ENCODE peak calls at places on chromosomes 16 and 17, in five cellular contexts. One of them, this sample, is unnamed.

GRCh38 chr17:36221187-36221586 is 10.3 kb downstream of the CCL4L2 start:
- DNase-seq in NCI-H1092 treated with DMSO at 0.1 percent for 48 hours: no peak
- DNase-seq in anterior cingulate cortex: no peak
- DNase-seq in RWPE1: no peak
- DNase-seq in NCI-H1694: no peak
- DNase-seq in this sample: no peak

GRCh38 chr17:48492401-48493298 is 38.2 kb downstream of the HOXB1 start:
- DNase-seq in NCI-H1092 treated with DMSO at 0.1 percent for 48 hours: peak
- DNase-seq in anterior cingulate cortex: no peak
- DNase-seq in RWPE1: peak
- DNase-seq in NCI-H1694: no peak
- DNase-seq in this sample: peak

GRCh38 chr17:50835563-50836231 is at the start of gene WFIKKN2:
- DNase-seq in NCI-H1092 treated with DMSO at 0.1 percent for 48 hours: no peak
- DNase-seq in anterior cingulate cortex: no peak
- DNase-seq in RWPE1: no peak
- DNase-seq in NCI-H1694: no peak
- DNase-seq in this sample: peak

GRCh38 chr17:78176548-78177025 is 8.2 kb downstream of the SYNGR2 start:
- DNase-seq in NCI-H1092 treated with DMSO at 0.1 percent for 48 hours: peak
- DNase-seq in anterior cingulate cortex: peak
- DNase-seq in RWPE1: no peak
- DNase-seq in NCI-H1694: peak
- DNase-seq in this sample: no peak

GRCh38 chr16:31277659-31278260 is 18.0 kb downstream of the ITGAM start:
- DNase-seq in NCI-H1092 treated with DMSO at 0.1 percent for 48 hours: no peak
- DNase-seq in anterior cingulate cortex: no peak
- DNase-seq in RWPE1: no peak
- DNase-seq in NCI-H1694: no peak
- DNase-seq in this sample: no peak

GRCh38 chr17:61770752-61771533 is 92.4 kb downstream of the BRIP1 start:
- DNase-seq in NCI-H1092 treated with DMSO at 0.1 percent for 48 hours: no peak
- DNase-seq in anterior cingulate cortex: no peak
- DNase-seq in RWPE1: no peak
- DNase-seq in NCI-H1694: no peak
- DNase-seq in this sample: no peak

GRCh38 chr16:80670170-80670865 is 129.5 kb downstream of the DYNLRB2 start:
- DNase-seq in NCI-H1092 treated with DMSO at 0.1 percent for 48 hours: no peak
- DNase-seq in anterior cingulate cortex: no peak
- DNase-seq in RWPE1: no peak
- DNase-seq in NCI-H1694: no peak
- DNase-seq in this sample: no peak

GRCh38 chr16:47729701-47730100 is 268.6 kb downstream of the PHKB start:
- DNase-seq in NCI-H1092 treated with DMSO at 0.1 percent for 48 hours: no peak
- DNase-seq in anterior cingulate cortex: no peak
- DNase-seq in RWPE1: no peak
- DNase-seq in NCI-H1694: no peak
- DNase-seq in this sample: no peak

GRCh38 chr16:1913327-1914083 is 4.7 kb downstream of the HS3ST6 start:
- DNase-seq in NCI-H1092 treated with DMSO at 0.1 percent for 48 hours: peak
- DNase-seq in anterior cingulate cortex: no peak
- DNase-seq in RWPE1: peak
- DNase-seq in NCI-H1694: no peak
- DNase-seq in this sample: no peak

GRCh38 chr16:67150058-67150832 is 553 bp downstream of the B3GNT9 start:
- DNase-seq in NCI-H1092 treated with DMSO at 0.1 percent for 48 hours: peak
- DNase-seq in anterior cingulate cortex: no peak
- DNase-seq in RWPE1: no peak
- DNase-seq in NCI-H1694: peak
- DNase-seq in this sample: peak

GRCh38 chr16:87457724-87458423 is 35.0 kb downstream of the ZCCHC14 start:
- DNase-seq in NCI-H1092 treated with DMSO at 0.1 percent for 48 hours: no peak
- DNase-seq in anterior cingulate cortex: no peak
- DNase-seq in RWPE1: peak
- DNase-seq in NCI-H1694: no peak
- DNase-seq in this sample: no peak

GRCh38 chr17:82396601-82397435 is 21.3 kb upstream of the HEXD start:
- DNase-seq in NCI-H1092 treated with DMSO at 0.1 percent for 48 hours: no peak
- DNase-seq in anterior cingulate cortex: no peak
- DNase-seq in RWPE1: no peak
- DNase-seq in NCI-H1694: no peak
- DNase-seq in this sample: no peak

GRCh38 chr17:64025732-64026294 is 5.4 kb upstream of the ICAM2 start:
- DNase-seq in NCI-H1092 treated with DMSO at 0.1 percent for 48 hours: peak
- DNase-seq in anterior cingulate cortex: no peak
- DNase-seq in RWPE1: peak
- DNase-seq in NCI-H1694: peak
- DNase-seq in this sample: no peak

GRCh38 chr16:58027341-58028167 is 2.0 kb downstream of the MMP15 start:
- DNase-seq in NCI-H1092 treated with DMSO at 0.1 percent for 48 hours: no peak
- DNase-seq in anterior cingulate cortex: no peak
- DNase-seq in RWPE1: peak
- DNase-seq in NCI-H1694: no peak
- DNase-seq in this sample: no peak

GRCh38 chr17:74850914-74851313 is 8.8 kb downstream of the GRIN2C start:
- DNase-seq in NCI-H1092 treated with DMSO at 0.1 percent for 48 hours: no peak
- DNase-seq in anterior cingulate cortex: no peak
- DNase-seq in RWPE1: no peak
- DNase-seq in NCI-H1694: no peak
- DNase-seq in this sample: no peak

GRCh38 chr16:53041196-53041977 is 11.3 kb downstream of the CHD9NB start:
- DNase-seq in NCI-H1092 treated with DMSO at 0.1 percent for 48 hours: no peak
- DNase-seq in anterior cingulate cortex: no peak
- DNase-seq in RWPE1: peak
- DNase-seq in NCI-H1694: no peak
- DNase-seq in this sample: no peak

GRCh38 chr16:89034573-89034961 is 57.6 kb upstream of the CBFA2T3 start:
- DNase-seq in NCI-H1092 treated with DMSO at 0.1 percent for 48 hours: no peak
- DNase-seq in anterior cingulate cortex: no peak
- DNase-seq in RWPE1: no peak
- DNase-seq in NCI-H1694: no peak
- DNase-seq in this sample: no peak

GRCh38 chr17:9475259-9475658 is 100.4 kb downstream of the STX8 start:
- DNase-seq in NCI-H1092 treated with DMSO at 0.1 percent for 48 hours: no peak
- DNase-seq in anterior cingulate cortex: peak
- DNase-seq in RWPE1: no peak
- DNase-seq in NCI-H1694: no peak
- DNase-seq in this sample: peak

GRCh38 chr16:53207810-53208752 is 153.3 kb downstream of the CHD9 start:
- DNase-seq in NCI-H1092 treated with DMSO at 0.1 percent for 48 hours: peak
- DNase-seq in anterior cingulate cortex: peak
- DNase-seq in RWPE1: peak
- DNase-seq in NCI-H1694: peak
- DNase-seq in this sample: peak

GRCh38 chr17:80992077-80992947 is 671 bp downstream of the CHMP6 start:
- DNase-seq in NCI-H1092 treated with DMSO at 0.1 percent for 48 hours: no peak
- DNase-seq in anterior cingulate cortex: no peak
- DNase-seq in RWPE1: no peak
- DNase-seq in NCI-H1694: no peak
- DNase-seq in this sample: peak

GRCh38 chr17:17052462-17053221 is 10.4 kb downstream of the MPRIP start:
- DNase-seq in NCI-H1092 treated with DMSO at 0.1 percent for 48 hours: no peak
- DNase-seq in anterior cingulate cortex: no peak
- DNase-seq in RWPE1: no peak
- DNase-seq in NCI-H1694: no peak
- DNase-seq in this sample: no peak

GRCh38 chr17:62626719-62627218 is 701 bp upstream of the MRC2 start:
- DNase-seq in NCI-H1092 treated with DMSO at 0.1 percent for 48 hours: no peak
- DNase-seq in anterior cingulate cortex: no peak
- DNase-seq in RWPE1: peak
- DNase-seq in NCI-H1694: no peak
- DNase-seq in this sample: no peak

GRCh38 chr16:27779719-27780161 is 229.8 kb downstream of the KATNIP start:
- DNase-seq in NCI-H1092 treated with DMSO at 0.1 percent for 48 hours: peak
- DNase-seq in anterior cingulate cortex: peak
- DNase-seq in RWPE1: peak
- DNase-seq in NCI-H1694: peak
- DNase-seq in this sample: peak

GRCh38 chr17:32870969-32871368 is 6.0 kb downstream of the MYO1D start:
- DNase-seq in NCI-H1092 treated with DMSO at 0.1 percent for 48 hours: no peak
- DNase-seq in anterior cingulate cortex: no peak
- DNase-seq in RWPE1: no peak
- DNase-seq in NCI-H1694: no peak
- DNase-seq in this sample: no peak

GRCh38 chr17:73232587-73233373 is 28.9 kb downstream of the CPSF4L start:
- DNase-seq in NCI-H1092 treated with DMSO at 0.1 percent for 48 hours: peak
- DNase-seq in anterior cingulate cortex: no peak
- DNase-seq in RWPE1: peak
- DNase-seq in NCI-H1694: no peak
- DNase-seq in this sample: no peak

GRCh38 chr17:73474370-73474988 is 162.7 kb upstream of the CDC42EP4 start:
- DNase-seq in NCI-H1092 treated with DMSO at 0.1 percent for 48 hours: peak
- DNase-seq in anterior cingulate cortex: no peak
- DNase-seq in RWPE1: peak
- DNase-seq in NCI-H1694: no peak
- DNase-seq in this sample: peak

GRCh38 chr17:63476494-63476856 is 386 bp upstream of the ACE start:
- DNase-seq in NCI-H1092 treated with DMSO at 0.1 percent for 48 hours: peak
- DNase-seq in anterior cingulate cortex: no peak
- DNase-seq in RWPE1: no peak
- DNase-seq in NCI-H1694: no peak
- DNase-seq in this sample: no peak

GRCh38 chr17:28592260-28592659 is 6.6 kb downstream of the SPAG5 start:
- DNase-seq in NCI-H1092 treated with DMSO at 0.1 percent for 48 hours: no peak
- DNase-seq in anterior cingulate cortex: no peak
- DNase-seq in RWPE1: no peak
- DNase-seq in NCI-H1694: no peak
- DNase-seq in this sample: no peak

GRCh38 chr17:57606111-57606875 is 138.8 kb downstream of the CCDC182 start:
- DNase-seq in NCI-H1092 treated with DMSO at 0.1 percent for 48 hours: no peak
- DNase-seq in anterior cingulate cortex: no peak
- DNase-seq in RWPE1: no peak
- DNase-seq in NCI-H1694: no peak
- DNase-seq in this sample: no peak